ENCODE peak calls at places on chromosomes 7 and 10, in eight cellular contexts. U is AG10803, F is fibroblast of pulmonary artery, R is A549, W is fibroblast of mammary gland, G is AG04449, X is K562, K is MM.1S. C is an unnamed sample.

GRCh38 chr7:101702362-101702850 is 73.3 kb upstream of the MYL10 start:
- DNase-seq in R (peak; percentile 60), F (no peak), G (no peak), W (peak; percentile 6), K (no peak), X (no peak), U (no peak), C (peak; percentile 59)

GRCh38 chr10:13453896-13454295 is 74.9 kb downstream of the BEND7 start:
- DNase-seq in G (no peak), W (no peak), X (no peak), K (no peak), R (no peak), U (no peak), F (no peak), C (no peak)

GRCh38 chr10:125016611-125017202 is 74.8 kb downstream of the ZRANB1 start:
- DNase-seq in K (no peak), F (peak; percentile 51), R (no peak), X (no peak), W (peak; percentile 49), G (no peak), U (no peak), C (no peak)

GRCh38 chr10:102004376-102004775 is 51.6 kb downstream of the ARMH3 start:
- DNase-seq in R (no peak), W (peak; percentile 86), U (no peak), F (peak; percentile 81), G (no peak), X (no peak), K (no peak), C (peak; percentile 76)

GRCh38 chr10:124020871-124021823 is 72.3 kb downstream of the CHST15 start:
- DNase-seq in X (no peak), F (no peak), G (no peak), K (no peak), U (no peak), W (no peak), R (no peak), C (peak; percentile 93)

GRCh38 chr7:74599251-74599650 is 58.3 kb upstream of the GTF2I start:
- DNase-seq in K (no peak), X (no peak), G (no peak), W (no peak), U (no peak), R (no peak), F (no peak), C (no peak)

GRCh38 chr10:78248651-78249464 is 215.2 kb downstream of the RPS24 start:
- DNase-seq in W (peak; percentile 70), K (no peak), R (no peak), G (no peak), F (peak; percentile 59), X (no peak), U (peak; percentile 96), C (no peak)

GRCh38 chr7:36232971-36233550 is 80.0 kb downstream of the EEPD1 start:
- DNase-seq in U (no peak), R (no peak), K (no peak), W (no peak), F (no peak), G (no peak), X (no peak), C (no peak)

GRCh38 chr10:132185601-132186487 is 904 bp upstream of the DPYSL4 start:
- DNase-seq in R (no peak), K (no peak), F (peak; percentile 40), G (no peak), X (peak; percentile 54), W (no peak), U (peak; percentile 8), C (peak; percentile 15)

GRCh38 chr7:36723951-36724664 is at the start of gene AOAH:
- DNase-seq in U (no peak), K (peak; percentile 50), R (no peak), W (no peak), G (no peak), X (no peak), F (no peak), C (peak; percentile 7)

GRCh38 chr7:2353113-2353512 is 1.5 kb upstream of the EIF3B start:
- DNase-seq in R (no peak), W (no peak), X (no peak), U (no peak), G (no peak), F (no peak), K (no peak), C (no peak)

GRCh38 chr10:108582387-108582786 is 1340.9 kb downstream of the XPNPEP1 start:
- DNase-seq in R (no peak), G (no peak), W (peak; percentile 42), U (peak; percentile 26), F (peak; percentile 46), X (no peak), K (no peak), C (no peak)

GRCh38 chr7:153061913-153062528 is 302.5 kb downstream of the ACTR3B start:
- DNase-seq in U (no peak), F (no peak), X (peak; percentile 27), R (peak; percentile 10), G (no peak), K (peak; percentile 32), W (no peak), C (peak; percentile 2)

GRCh38 chr10:131810036-131810804 is 90.6 kb upstream of the PPP2R2D start:
- DNase-seq in X (no peak), G (no peak), U (no peak), F (no peak), R (no peak), W (no peak), K (no peak), C (no peak)

GRCh38 chr7:158547817-158548216 is 39.8 kb downstream of the PTPRN2 start:
- DNase-seq in K (no peak), R (no peak), X (no peak), U (no peak), G (no peak), F (no peak), W (no peak), C (no peak)

GRCh38 chr7:95593343-95593742 is 3.0 kb downstream of the PDK4 start:
- DNase-seq in F (no peak), G (no peak), W (no peak), R (no peak), K (no peak), U (no peak), X (no peak), C (peak; percentile 12)

GRCh38 chr10:69898941-69899340 is 97.2 kb downstream of the COL13A1 start:
- DNase-seq in K (no peak), X (no peak), W (no peak), R (no peak), F (no peak), G (no peak), U (no peak), C (no peak)
- TF ChIP-seq CTCF in K (no peak), X (no peak), W (no peak), R (no peak), F (no peak), G (no peak), U (no peak), C (no peak)

DNA sequence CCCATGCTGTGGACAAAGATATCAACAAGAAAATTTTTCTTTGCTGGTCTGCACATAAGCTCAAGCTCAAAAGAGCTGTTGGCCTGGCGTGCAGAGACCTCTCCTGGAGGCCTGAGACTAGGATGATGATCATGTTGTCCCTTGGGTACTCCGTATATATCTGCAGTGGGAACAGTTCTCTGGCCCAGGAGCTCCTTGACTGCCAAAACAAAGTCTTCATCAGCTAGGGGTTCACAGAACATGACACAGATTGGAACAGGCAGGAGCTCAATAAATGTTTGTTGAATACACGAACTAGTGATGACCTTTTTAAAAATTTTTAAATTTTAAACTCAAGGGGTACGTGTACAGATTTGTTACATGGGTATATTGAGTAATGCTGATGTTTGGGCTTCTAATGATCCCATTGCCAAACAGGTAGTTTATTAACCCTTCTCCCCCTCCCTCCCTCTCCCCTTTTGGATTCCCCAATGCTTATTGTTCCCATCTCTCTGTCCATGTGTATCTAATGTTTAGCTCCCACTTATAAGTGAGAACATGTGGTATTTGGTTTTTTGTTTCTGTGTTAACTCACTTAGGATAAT is 49.1 kb downstream of the ZNF783 start:
- DNase-seq in F (no peak), U (no peak), W (no peak), R (no peak), K (no peak), G (no peak), X (no peak), C (no peak)
- H3K4me3 ChIP-seq in F (no peak overlapping the region), U (no peak overlapping the region), W (no peak overlapping the region), R (no peak overlapping the region), K (no peak overlapping the region), G (no peak overlapping the region), X (no peak overlapping the region), C (no peak overlapping the region)

GRCh38 chr7:104160375-104160774 is 47.4 kb downstream of the ORC5 start:
- DNase-seq in X (peak; percentile 15), G (no peak), F (peak; percentile 56), R (peak; percentile 10), W (peak; percentile 41), U (peak; percentile 33), K (peak; percentile 27), C (peak; percentile 6)

GRCh38 chr7:104152468-104152867 is 55.3 kb downstream of the ORC5 start:
- DNase-seq in F (no peak), W (no peak), K (no peak), R (no peak), G (no peak), U (no peak), X (no peak), C (no peak)

GRCh38 chr7:104153287-104153686 is 54.5 kb downstream of the ORC5 start:
- DNase-seq in R (no peak), W (no peak), X (no peak), K (no peak), G (no peak), F (no peak), U (no peak), C (no peak)

GRCh38 chr7:104161244-104161643 is 46.6 kb downstream of the ORC5 start:
- DNase-seq in K (no peak), W (no peak), X (no peak), G (no peak), U (no peak), F (no peak), R (no peak), C (no peak)

DNA sequence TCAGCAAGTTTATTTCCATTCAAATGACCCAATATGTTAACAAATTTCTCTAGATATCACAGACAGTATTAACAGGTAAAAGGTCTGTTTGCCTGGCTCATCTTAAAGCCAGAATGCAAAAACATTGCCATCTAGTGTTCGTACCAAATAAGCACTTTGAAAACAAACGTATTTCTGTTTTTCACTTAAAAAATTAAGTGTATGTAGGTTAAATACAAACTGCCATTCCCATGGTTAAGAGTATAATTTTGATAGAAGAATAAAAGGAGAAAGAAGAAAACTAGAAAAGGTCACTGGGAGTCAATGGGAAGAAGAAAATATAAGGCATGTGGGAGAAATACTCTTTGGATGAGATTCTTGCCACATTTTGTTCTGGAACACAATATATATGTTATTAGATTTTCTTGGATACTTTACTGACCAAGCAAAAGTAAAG is 51.0 kb downstream of the ORC5 start:
- DNase-seq in K (peak; percentile 61), X (no peak), G (peak; percentile 12), W (peak; percentile 55), U (peak; percentile 32), F (peak; percentile 59), R (peak; percentile 48), C (peak; percentile 34)
- TF ChIP-seq CTCF in K (peak; percentile 76), X (peak; percentile 56), G (peak; percentile 43), W (peak; percentile 75), U (peak; percentile 65), F (peak; percentile 77), R (peak; percentile 71), C (peak; percentile 54)

DNA sequence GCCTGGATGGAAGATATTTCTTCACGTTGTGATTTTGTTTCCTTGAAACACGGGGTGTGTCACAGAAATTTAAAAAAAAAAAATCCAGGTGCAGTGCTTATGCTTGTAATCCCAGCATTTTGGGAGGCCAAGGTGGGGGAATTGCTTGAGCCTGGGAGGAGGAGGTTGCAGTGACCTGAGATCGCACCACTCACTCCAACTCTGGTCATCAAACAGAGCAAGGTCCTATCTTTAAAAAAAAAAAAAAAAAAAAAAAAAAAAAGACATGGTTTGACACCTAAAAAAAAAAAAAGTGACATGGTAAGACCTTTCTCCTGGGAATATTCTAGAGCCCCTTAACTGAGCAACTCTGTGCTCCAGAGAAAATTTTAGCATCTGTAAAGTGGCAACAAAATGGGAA is 9.0 kb upstream of the LRRC4 start:
- DNase-seq in K (no peak), R (no peak), F (no peak), G (no peak), W (no peak), U (no peak), X (no peak), C (no peak)
- H3K4me3 ChIP-seq in K (no peak overlapping the region), R (no peak overlapping the region), F (no peak overlapping the region), G (no peak overlapping the region), W (no peak overlapping the region), U (no peak overlapping the region), X (no peak overlapping the region), C (no peak overlapping the region)

C was measured in epithelial cell of esophagus.